ENCODE peak calls at places on chromosomes 2 and 18, in nine cellular contexts. K is suprapubic skin, R is GM23248, B is ovary, M is upper lobe of right lung, S is tibial artery, F is mucosa of descending colon, Q is lower lobe of right lung, P is psoas muscle. Y is an unnamed sample.

GRCh38 chr2:105746177-105747080 is 1.7 kb downstream of the NCK2 start:
- DNase-seq in K (peak; percentile 84), R (no peak), B (peak; percentile 32), M (peak; percentile 89), S (peak; percentile 68), F (peak; percentile 93), Q (peak; percentile 89), P (no peak), Y (peak; percentile 78)

GRCh38 chr2:164257794-164258193 is 363.5 kb downstream of the GRB14 start:
- DNase-seq in K (no peak), R (peak; percentile 36), B (no peak), M (no peak), S (no peak), F (no peak), Q (no peak), P (no peak), Y (no peak)

GRCh38 chr18:29096380-29096779 is 919.5 kb upstream of the CDH2 start:
- DNase-seq in K (no peak), R (no peak), B (no peak), M (no peak), S (no peak), F (no peak), Q (peak; percentile 36), P (no peak), Y (no peak)

GRCh38 chr2:164754157-164755093 is 87.2 kb downstream of the COBLL1 start:
- DNase-seq in K (no peak), R (no peak), B (no peak), M (no peak), S (no peak), F (no peak), Q (no peak), P (no peak), Y (no peak)

GRCh38 chr18:24778810-24779418 is 318.5 kb downstream of the HRH4 start:
- DNase-seq in K (no peak), R (no peak), B (no peak), M (no peak), S (no peak), F (no peak), Q (no peak), P (no peak), Y (no peak)

GRCh38 chr2:74481961-74482800 is 617 bp downstream of the CCDC142 start:
- DNase-seq in K (no peak), R (peak; percentile 70), B (no peak), M (no peak), S (peak; percentile 67), F (peak; percentile 73), Q (no peak), P (peak; percentile 83), Y (no peak)

GRCh38 chr18:32550958-32551357 is 80.3 kb upstream of the GAREM1 start:
- DNase-seq in K (no peak), R (no peak), B (no peak), M (no peak), S (no peak), F (no peak), Q (no peak), P (no peak), Y (no peak)

GRCh38 chr2:239308696-239309397 is 92.0 kb downstream of the HDAC4 start:
- DNase-seq in K (peak; percentile 85), R (peak; percentile 85), B (peak; percentile 60), M (peak; percentile 63), S (peak; percentile 69), F (no peak), Q (no peak), P (peak; percentile 78), Y (no peak)

GRCh38 chr2:42967959-42968674 is 175.7 kb upstream of the HAAO start:
- DNase-seq in K (peak; percentile 90), R (peak; percentile 97), B (peak; percentile 74), M (no peak), S (peak; percentile 88), F (peak; percentile 56), Q (no peak), P (peak; percentile 89), Y (peak; percentile 46)

GRCh38 chr2:70132244-70133126 is 45.2 kb downstream of the PCBP1 start:
- DNase-seq in K (no peak), R (peak; percentile 82), B (peak; percentile 51), M (no peak), S (peak; percentile 85), F (no peak), Q (peak; percentile 48), P (peak; percentile 68), Y (peak; percentile 80)

GRCh38 chr2:192578780-192579179 is 384.0 kb upstream of the TMEFF2 start:
- DNase-seq in K (no peak), R (no peak), B (no peak), M (no peak), S (no peak), F (no peak), Q (no peak), P (no peak), Y (no peak)

GRCh38 chr18:41444943-41445342 is 510.1 kb upstream of the PIK3C3 start:
- DNase-seq in K (no peak), R (no peak), B (no peak), M (no peak), S (no peak), F (no peak), Q (no peak), P (no peak), Y (no peak)

GRCh38 chr2:173415663-173416469 is 61.2 kb downstream of the CDCA7 start:
- DNase-seq in K (no peak), R (no peak), B (no peak), M (no peak), S (no peak), F (no peak), Q (no peak), P (no peak), Y (no peak)
- H3K4me3 ChIP-seq in K (no peak overlapping the region), R (no peak overlapping the region), B (no peak overlapping the region), M (no peak overlapping the region), S (no peak overlapping the region), F (no peak overlapping the region), Q (no peak overlapping the region), P (no peak overlapping the region), Y (no peak overlapping the region)

GRCh38 chr2:101111262-101111838 is 39.8 kb downstream of the TBC1D8 start:
- DNase-seq in K (no peak), R (no peak), B (no peak), M (no peak), S (no peak), F (no peak), Q (no peak), P (peak; percentile 67), Y (no peak)

GRCh38 chr2:101112772-101113157 is 38.4 kb downstream of the TBC1D8 start:
- DNase-seq in K (no peak), R (no peak), B (no peak), M (no peak), S (no peak), F (no peak), Q (no peak), P (no peak), Y (peak; percentile 33)

GRCh38 chr2:101114268-101114783 is 36.9 kb downstream of the TBC1D8 start:
- DNase-seq in K (no peak), R (no peak), B (no peak), M (no peak), S (no peak), F (no peak), Q (no peak), P (no peak), Y (no peak)

GRCh38 chr2:101113441-101114267 is 37.5 kb downstream of the TBC1D8 start:
- DNase-seq in K (no peak), R (peak; percentile 93), B (no peak), M (no peak), S (no peak), F (no peak), Q (no peak), P (no peak), Y (no peak)

DNA sequence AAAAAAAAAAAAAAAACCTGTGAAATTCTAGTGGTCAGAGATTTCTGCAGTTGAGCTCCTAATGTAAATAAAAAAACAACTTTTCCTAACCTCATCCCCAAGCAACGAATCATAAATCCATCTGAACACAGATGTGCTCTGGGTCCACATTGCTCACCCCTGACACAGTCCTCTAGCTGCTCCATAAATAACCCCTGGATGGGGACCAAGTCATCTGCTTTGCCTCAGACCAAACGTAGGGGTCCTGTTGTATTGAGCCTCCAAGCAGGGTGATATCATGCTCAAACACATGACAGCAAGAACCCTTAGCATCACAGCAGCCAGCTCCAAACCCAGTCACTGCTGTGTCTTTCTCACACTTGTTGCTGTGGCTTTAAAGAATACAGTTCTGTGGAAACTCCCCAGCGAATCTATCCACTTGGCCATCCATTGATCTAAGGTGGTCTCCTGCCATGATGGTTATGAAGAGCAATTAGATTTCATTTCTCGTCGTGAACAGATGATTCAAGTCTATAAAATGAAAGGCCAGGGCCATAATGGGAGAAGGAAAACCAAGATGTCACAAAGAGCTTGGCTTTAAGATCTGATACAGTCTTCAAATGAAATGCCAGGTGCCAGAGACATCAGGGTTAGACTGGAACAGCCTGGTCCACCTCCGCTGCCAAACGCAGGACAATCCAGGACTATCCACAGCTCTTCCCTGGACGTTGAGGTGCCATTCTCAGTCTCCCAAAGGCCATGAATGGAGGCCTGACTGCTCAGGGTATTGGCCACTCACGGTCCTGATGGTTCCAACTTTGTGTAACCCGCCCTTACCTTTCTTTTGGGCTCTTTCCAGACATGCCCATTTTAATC is 39.0 kb downstream of the TBC1D8 start:
- DNase-seq in K (no peak), R (peak; percentile 50), B (no peak), M (no peak), S (no peak), F (no peak), Q (no peak), P (peak; percentile 71), Y (no peak)
- H3K4me1 ChIP-seq in K (peaks cover 68% of the 10 kb centered on the region), R (peaks cover 9% of the 10 kb centered on the region), B (peaks cover 10% of the 10 kb centered on the region), M (peaks cover 42% of the 10 kb centered on the region), S (no peaks in the 10 kb centered on the region), F (peaks cover 42% of the 10 kb centered on the region), Q (peaks cover 76% of the 10 kb centered on the region), P (peaks cover 91% of the 10 kb centered on the region), Y (peaks cover 12% of the 10 kb centered on the region)

GRCh38 chr2:241546771-241547498 is 11.6 kb upstream of the BOK start:
- DNase-seq in K (no peak), R (peak; percentile 47), B (peak; percentile 52), M (no peak), S (no peak), F (peak; percentile 29), Q (no peak), P (peak; percentile 23), Y (no peak)
- H3K4me3 ChIP-seq in K (no peak overlapping the region), R (no peak overlapping the region), B (no peak overlapping the region), M (peak overlapping the region; percentile 1), S (no peak overlapping the region), F (no peak overlapping the region), Q (no peak overlapping the region), P (peak overlapping the region; percentile 28), Y (no peak overlapping the region)

GRCh38 chr2:237487496-237487895 is 445 bp downstream of the MLPH start:
- DNase-seq in K (no peak), R (no peak), B (peak; percentile 18), M (no peak), S (no peak), F (no peak), Q (no peak), P (no peak), Y (peak; percentile 57)

GRCh38 chr2:237490805-237491194 is 3.7 kb downstream of the MLPH start:
- DNase-seq in K (no peak), R (no peak), B (no peak), M (no peak), S (no peak), F (no peak), Q (no peak), P (no peak), Y (no peak)

GRCh38 chr2:237490009-237490804 is 3.2 kb downstream of the MLPH start:
- DNase-seq in K (no peak), R (no peak), B (no peak), M (peak; percentile 62), S (no peak), F (peak; percentile 52), Q (no peak), P (no peak), Y (peak; percentile 44)

GRCh38 chr2:237488295-237488694 is 1.2 kb downstream of the MLPH start:
- DNase-seq in K (no peak), R (no peak), B (peak; percentile 11), M (peak; percentile 78), S (no peak), F (no peak), Q (no peak), P (no peak), Y (peak; percentile 32)

GRCh38 chr2:237488901-237489860 is 2.1 kb downstream of the MLPH start:
- DNase-seq in K (no peak), R (peak; percentile 74), B (no peak), M (peak; percentile 47), S (no peak), F (no peak), Q (no peak), P (no peak), Y (peak; percentile 91)
- H3K4me1 ChIP-seq in K (peaks cover 43% of the 10 kb centered on the region), R (peaks cover 20% of the 10 kb centered on the region), B (peaks cover 4% of the 10 kb centered on the region), M (no peaks in the 10 kb centered on the region), S (no peaks in the 10 kb centered on the region), F (peaks cover 28% of the 10 kb centered on the region), Q (peaks cover 5% of the 10 kb centered on the region), P (no peaks in the 10 kb centered on the region), Y (peaks cover 54% of the 10 kb centered on the region)

Y was measured in thyroid gland.